ENCODE peak calls at places on chromosomes 13 and 19, in ten cellular contexts. M is adipocyte; I is activated CD4-positive, alpha-beta T cell treated with anti-CD3 and anti-CD28 coated beads, Interleukin-2, amount 50 U/mL, for 1 hour; S is AG09319; E is cardiac fibroblast; K is NCI-H69; Y is EL; N is stimulated activated CD8-positive, alpha-beta memory T cell treated with anti-CD3 and anti-CD28 coated beads, Interleukin-15, amount 100 ng/mL, for 48 hours; D is iPS DF 19.7; P is T follicular helper cell. A is an unnamed sample.

GRCh38 chr19:8050274-8051096 is 2.1 kb upstream of the CCL25 start:
- DNase-seq in K (peak; percentile 81), E (peak; percentile 79), Y (peak; percentile 72), M (peak; percentile 51), P (peak; percentile 76), I (peak; percentile 82), D (peak; percentile 88), S (peak; percentile 4), N (peak; percentile 84), A (peak; percentile 18)

GRCh38 chr13:109790951-109791605 is 4.7 kb upstream of the IRS2 start:
- DNase-seq in M (peak; percentile 75), Y (peak; percentile 21), N (no peak), K (peak; percentile 45), S (no peak), E (peak; percentile 58), P (no peak), I (peak; percentile 35), D (no peak), A (no peak)

GRCh38 chr13:113192902-113193301 is 15.6 kb downstream of the PCID2 start:
- DNase-seq in Y (peak; percentile 71), K (no peak), M (peak; percentile 84), I (no peak), N (no peak), P (no peak), E (peak; percentile 77), S (no peak), D (no peak), A (peak; percentile 51)

GRCh38 chr13:34391071-34391470 is 551.0 kb upstream of the NBEA start:
- DNase-seq in M (peak; percentile 72), I (no peak), D (no peak), P (no peak), K (no peak), N (no peak), S (no peak), Y (peak; percentile 76), E (no peak), A (peak; percentile 56)

GRCh38 chr13:41049480-41049879 is 11.8 kb upstream of the WBP4 start:
- DNase-seq in S (no peak), E (no peak), M (no peak), I (no peak), P (no peak), D (no peak), Y (no peak), N (no peak), K (no peak), A (no peak)

GRCh38 chr19:45780448-45781281 is 1.6 kb downstream of the DMPK start:
- DNase-seq in K (peak; percentile 71), M (peak; percentile 17), P (no peak), E (no peak), I (no peak), S (no peak), Y (no peak), D (no peak), N (no peak), A (peak; percentile 7)

GRCh38 chr19:16071072-16071691 is 5.1 kb upstream of the TPM4 start:
- DNase-seq in I (no peak), E (no peak), Y (no peak), M (no peak), D (no peak), P (no peak), S (no peak), N (no peak), K (no peak), A (no peak)

GRCh38 chr19:4057913-4058695 is 8.6 kb downstream of the ZBTB7A start:
- DNase-seq in N (no peak), I (peak; percentile 32), K (no peak), S (peak; percentile 78), E (peak; percentile 92), M (peak; percentile 89), D (no peak), Y (peak; percentile 94), P (no peak), A (peak; percentile 97)

GRCh38 chr13:113669231-113669870 is 2.3 kb downstream of the GRK1 start:
- DNase-seq in M (no peak), S (no peak), K (no peak), D (no peak), P (no peak), I (no peak), N (no peak), E (no peak), Y (no peak), A (no peak)

GRCh38 chr19:55632463-55632834 is 8.1 kb upstream of the ZNF784 start:
- DNase-seq in M (peak; percentile 98), D (no peak), I (peak; percentile 87), K (peak; percentile 96), Y (peak; percentile 90), N (no peak), S (peak; percentile 92), P (peak; percentile 88), E (peak; percentile 98), A (peak; percentile 71)

GRCh38 chr19:16023558-16023915 is 52.8 kb upstream of the TPM4 start:
- DNase-seq in K (no peak), S (no peak), E (no peak), Y (no peak), P (no peak), I (no peak), M (no peak), D (no peak), N (no peak), A (no peak)

GRCh38 chr19:19361075-19361594 is 40.5 kb downstream of the MAU2 start:
- DNase-seq in I (peak; percentile 64), M (peak; percentile 92), D (peak; percentile 78), Y (peak; percentile 83), N (peak; percentile 57), E (peak; percentile 89), K (peak; percentile 94), P (peak; percentile 49), S (peak; percentile 57), A (peak; percentile 88)

GRCh38 chr13:42110410-42111155 is 62.1 kb downstream of the DGKH start:
- DNase-seq in D (no peak), I (peak; percentile 4), P (no peak), E (peak; percentile 85), S (peak; percentile 50), M (peak; percentile 84), N (peak; percentile 12), Y (peak; percentile 74), K (peak; percentile 64), A (peak; percentile 63)

GRCh38 chr19:17860331-17860992 is 752 bp downstream of the RPL18A start:
- DNase-seq in M (peak; percentile 44), P (no peak), N (no peak), D (no peak), E (no peak), S (no peak), Y (no peak), K (peak; percentile 48), I (no peak), A (no peak)

GRCh38 chr13:65856464-65856863 is 1373.7 kb downstream of the PCDH9 start:
- DNase-seq in Y (peak; percentile 32), S (no peak), E (peak; percentile 31), N (no peak), D (no peak), M (peak; percentile 76), I (no peak), P (no peak), K (peak; percentile 58), A (peak; percentile 5)

GRCh38 chr13:79481685-79482052 is 714 bp downstream of the NDFIP2 start:
- DNase-seq in N (peak; percentile 60), S (no peak), K (no peak), D (no peak), I (peak; percentile 36), M (peak; percentile 40), P (peak; percentile 7), Y (no peak), E (no peak), A (no peak)

GRCh38 chr19:38017504-38018150 is 110.6 kb downstream of the SIPA1L3 start:
- DNase-seq in Y (no peak), E (no peak), S (no peak), I (no peak), M (no peak), D (no peak), P (no peak), K (no peak), N (no peak), A (no peak)

GRCh38 chr13:70668293-70668692 is 560.0 kb upstream of the KLHL1 start:
- DNase-seq in S (no peak), M (no peak), I (no peak), D (peak; percentile 7), E (no peak), Y (no peak), P (no peak), N (no peak), K (peak; percentile 75), A (no peak)

GRCh38 chr13:72651196-72651595 is 76.2 kb downstream of the MZT1 start:
- DNase-seq in Y (no peak), N (no peak), D (no peak), E (no peak), S (no peak), I (no peak), P (no peak), M (no peak), K (peak; percentile 53), A (no peak)

GRCh38 chr13:99660101-99660500 is 158.8 kb downstream of the TM9SF2 start:
- DNase-seq in D (no peak), E (no peak), S (no peak), N (no peak), I (no peak), P (no peak), Y (no peak), M (no peak), K (peak; percentile 93), A (no peak)

GRCh38 chr13:109782823-109783411 is 3.5 kb downstream of the IRS2 start:
- DNase-seq in E (no peak), D (no peak), S (no peak), P (no peak), I (no peak), N (no peak), Y (no peak), M (no peak), K (no peak), A (no peak)

GRCh38 chr13:53165201-53165600 is 136.6 kb downstream of the OLFM4 start:
- DNase-seq in Y (no peak), K (no peak), M (no peak), I (no peak), E (no peak), P (no peak), N (no peak), D (no peak), S (no peak), A (no peak)

GRCh38 chr13:106151056-106151699 is 384.3 kb downstream of the EFNB2 start:
- DNase-seq in P (no peak), I (no peak), E (peak; percentile 90), N (no peak), S (peak; percentile 35), Y (peak; percentile 97), D (no peak), M (peak; percentile 81), K (peak; percentile 85), A (peak; percentile 91)

GRCh38 chr19:3556978-3557460 is 367 bp downstream of the MFSD12 start:
- DNase-seq in K (peak; percentile 69), I (peak; percentile 71), P (peak; percentile 69), S (no peak), M (peak; percentile 75), E (no peak), Y (peak; percentile 61), D (no peak), N (peak; percentile 55), A (peak; percentile 65)

GRCh38 chr19:10001899-10002298 is 8.4 kb downstream of the COL5A3 start:
- DNase-seq in N (no peak), P (no peak), K (no peak), E (peak; percentile 14), I (no peak), M (peak; percentile 34), D (no peak), S (no peak), Y (peak; percentile 23), A (no peak)

GRCh38 chr19:13817615-13818371 is 22.6 kb downstream of the ZSWIM4 start:
- DNase-seq in E (peak; percentile 13), D (peak; percentile 96), Y (no peak), S (no peak), M (no peak), K (peak; percentile 99), P (no peak), N (no peak), I (peak; percentile 24), A (no peak)

GRCh38 chr13:110483386-110483785 is 78.1 kb downstream of the RAB20 start:
- DNase-seq in Y (no peak), D (no peak), M (no peak), K (no peak), S (no peak), I (no peak), E (no peak), P (no peak), N (no peak), A (no peak)

GRCh38 chr19:50242586-50242985 is 39.2 kb downstream of the MYH14 start:
- DNase-seq in N (no peak), D (no peak), P (no peak), I (no peak), M (no peak), Y (no peak), E (no peak), K (no peak), S (no peak), A (no peak)

A was measured in AG08395.